ENCODE peak calls at places on chromosomes 1 and 21, in four cellular contexts. One of them, this sample, is unnamed.

GRCh38 chr21:39094847-39095525 is 88.3 kb downstream of the PSMG1 start:
- DNase-seq in K562: peak; percentile 37
- DNase-seq in HepG2: peak; percentile 99
- DNase-seq in HCT116: no peak
- DNase-seq in this sample: no peak

GRCh38 chr1:83900530-83900929 is 98.4 kb downstream of the TTLL7 start:
- DNase-seq in K562: no peak
- DNase-seq in HepG2: no peak
- DNase-seq in HCT116: no peak
- DNase-seq in this sample: no peak

GRCh38 chr21:39452207-39452964 is 616 bp downstream of the SH3BGR start:
- DNase-seq in HCT116: no peak
- DNase-seq in HepG2: peak; percentile 3
- DNase-seq in K562: no peak
- DNase-seq in this sample: no peak

GRCh38 chr1:94324168-94324544 is 86.8 kb upstream of the ARHGAP29 start:
- DNase-seq in K562: no peak
- DNase-seq in HCT116: no peak
- DNase-seq in HepG2: no peak
- DNase-seq in this sample: no peak

GRCh38 chr1:50611675-50612074 is 188.4 kb upstream of the DMRTA2 start:
- DNase-seq in HepG2: no peak
- DNase-seq in K562: no peak
- DNase-seq in HCT116: no peak
- DNase-seq in this sample: no peak

GRCh38 chr1:168300626-168301025 is 19.9 kb downstream of the TBX19 start:
- DNase-seq in HCT116: no peak
- DNase-seq in HepG2: no peak
- DNase-seq in K562: no peak
- DNase-seq in this sample: no peak

GRCh38 chr1:152866321-152866720 is 6.5 kb downstream of the LCE7A start:
- DNase-seq in HCT116: no peak
- DNase-seq in K562: no peak
- DNase-seq in HepG2: no peak
- DNase-seq in this sample: no peak

GRCh38 chr1:52641307-52641706 is 8.3 kb downstream of the SHISAL2A start:
- DNase-seq in HepG2: no peak
- DNase-seq in K562: no peak
- DNase-seq in HCT116: no peak
- DNase-seq in this sample: no peak

GRCh38 chr1:115041654-115042053 is 12.0 kb downstream of the TSHB start:
- DNase-seq in HepG2: peak; percentile 59
- DNase-seq in HCT116: peak; percentile 46
- DNase-seq in K562: no peak
- DNase-seq in this sample: no peak

GRCh38 chr21:38351961-38352521 is 95.2 kb downstream of the KCNJ15 start:
- DNase-seq in K562: no peak
- DNase-seq in HCT116: no peak
- DNase-seq in HepG2: no peak
- DNase-seq in this sample: no peak

GRCh38 chr1:178399177-178399728 is 97.5 kb downstream of the CLEC20A start:
- DNase-seq in K562: no peak
- DNase-seq in HepG2: no peak
- DNase-seq in HCT116: no peak
- DNase-seq in this sample: no peak

GRCh38 chr1:62107923-62108322 is 86.7 kb upstream of the L1TD1 start:
- DNase-seq in HepG2: no peak
- DNase-seq in HCT116: no peak
- DNase-seq in K562: no peak
- DNase-seq in this sample: no peak

GRCh38 chr1:200154069-200154767 is 126.7 kb downstream of the NR5A2 start:
- DNase-seq in HCT116: no peak
- DNase-seq in HepG2: no peak
- DNase-seq in K562: peak; percentile 74
- DNase-seq in this sample: no peak

GRCh38 chr1:11134352-11135266 is 34.9 kb upstream of the EXOSC10 start:
- DNase-seq in HepG2: no peak
- DNase-seq in HCT116: no peak
- DNase-seq in K562: no peak
- DNase-seq in this sample: peak; percentile 78

GRCh38 chr1:151157067-151157531 is 650 bp downstream of the TNFAIP8L2 start:
- DNase-seq in HCT116: no peak
- DNase-seq in HepG2: no peak
- DNase-seq in K562: no peak
- DNase-seq in this sample: no peak

GRCh38 chr1:66168919-66169725 is 364.8 kb upstream of the SGIP1 start:
- DNase-seq in HCT116: peak; percentile 10
- DNase-seq in K562: no peak
- DNase-seq in HepG2: no peak
- DNase-seq in this sample: no peak

DNA sequence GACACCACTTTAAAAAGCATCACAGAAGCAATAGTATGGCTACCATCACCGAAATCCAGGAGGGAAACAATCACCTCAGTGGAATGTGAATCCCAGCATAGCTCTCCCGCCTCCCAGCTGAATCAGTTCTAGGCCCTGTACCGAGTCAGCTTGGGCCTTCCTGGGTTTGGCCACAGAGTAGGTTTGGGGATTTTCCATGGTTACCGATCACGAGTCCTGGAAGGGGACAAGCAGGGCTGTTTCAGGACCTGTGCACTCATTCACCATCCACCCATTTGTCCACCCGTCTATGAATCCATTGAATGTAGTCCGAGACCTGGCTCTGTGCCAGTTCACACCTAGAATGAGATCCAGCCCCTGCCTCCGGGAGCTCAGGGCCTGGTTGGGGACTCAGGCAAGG is 94.2 kb downstream of the ARHGEF10L start:
- DNase-seq in HepG2: no peak
- DNase-seq in K562: peak; percentile 21
- DNase-seq in HCT116: no peak
- DNase-seq in this sample: no peak
- TF ChIP-seq RAD21 in HepG2: no peak
- TF ChIP-seq RAD21 in K562: no peak
- TF ChIP-seq RAD21 in HCT116: no peak
- TF ChIP-seq RAD21 in this sample: no peak

GRCh38 chr1:8022395-8023286 is 3.5 kb downstream of the ERRFI1 start:
- DNase-seq in K562: no peak
- DNase-seq in HCT116: no peak
- DNase-seq in HepG2: no peak
- DNase-seq in this sample: no peak
- H3K4me3 ChIP-seq in K562: no peak overlapping the region
- H3K4me3 ChIP-seq in HCT116: peak overlapping the region; percentile 88
- H3K4me3 ChIP-seq in HepG2: peak overlapping the region; percentile 88
- H3K4me3 ChIP-seq in this sample: no peak overlapping the region

GRCh38 chr1:205677152-205677551 is 3.2 kb downstream of the SLC45A3 start:
- DNase-seq in HCT116: no peak
- DNase-seq in K562: no peak
- DNase-seq in HepG2: peak; percentile 48
- DNase-seq in this sample: no peak

GRCh38 chr1:205681364-205681763 is 1.1 kb upstream of the SLC45A3 start:
- DNase-seq in HepG2: no peak
- DNase-seq in HCT116: no peak
- DNase-seq in K562: no peak
- DNase-seq in this sample: no peak

GRCh38 chr1:205676597-205676996 is 3.7 kb downstream of the SLC45A3 start:
- DNase-seq in K562: no peak
- DNase-seq in HepG2: no peak
- DNase-seq in HCT116: no peak
- DNase-seq in this sample: no peak

GRCh38 chr1:205678286-205679111 is 1.8 kb downstream of the SLC45A3 start:
- DNase-seq in HCT116: no peak
- DNase-seq in K562: peak; percentile 88
- DNase-seq in HepG2: no peak
- DNase-seq in this sample: no peak

GRCh38 chr1:205680073-205680851 is at the start of gene SLC45A3:
- DNase-seq in HepG2: no peak
- DNase-seq in K562: peak; percentile 92
- DNase-seq in HCT116: no peak
- DNase-seq in this sample: peak; percentile 94
- TF ChIP-seq ELF1 in HepG2: no peak
- TF ChIP-seq ELF1 in K562: no peak
- TF ChIP-seq ELF1 in HCT116: no peak
- TF ChIP-seq ELF1 in this sample: no peak

GRCh38 chr1:185974367-185974766 is 240.2 kb downstream of the HMCN1 start:
- DNase-seq in HepG2: no peak
- DNase-seq in K562: no peak
- DNase-seq in HCT116: no peak
- DNase-seq in this sample: no peak
- TF ChIP-seq RAD21 in HepG2: no peak
- TF ChIP-seq RAD21 in K562: no peak
- TF ChIP-seq RAD21 in HCT116: no peak
- TF ChIP-seq RAD21 in this sample: no peak